ENCODE peak calls at places on chromosomes 7 and 10, in four cellular contexts. B is GM12865, G is stomach, R is A549. M is an unnamed sample.
A peak's percentile ranks its signal among the peaks of the same experiment; 100 is the strongest.

GRCh38 chr7:36945612-36946400 is 221.5 kb upstream of the AOAH start:
- DNase-seq in R (no peak), G (peak; percentile 76), B (no peak), M (no peak)

GRCh38 chr7:74454948-74455804 is 1.5 kb downstream of the GTF2IRD1 start:
- DNase-seq in G (peak; percentile 89), R (no peak), B (no peak), M (no peak)

GRCh38 chr10:4219901-4220300 is 434.9 kb upstream of the KLF6 start:
- DNase-seq in R (no peak), G (no peak), B (no peak), M (no peak)

GRCh38 chr7:21261627-21262564 is 166.0 kb upstream of the SP4 start:
- DNase-seq in R (peak; percentile 16), G (peak; percentile 33), B (peak; percentile 83), M (peak; percentile 15)

GRCh38 chr10:131678613-131679012 is 222.2 kb upstream of the PPP2R2D start:
- DNase-seq in B (no peak), G (no peak), R (no peak), M (no peak)

GRCh38 chr7:111855842-111856227 is 293.5 kb upstream of the IMMP2L start:
- DNase-seq in G (no peak), B (no peak), R (no peak), M (peak; percentile 59)

GRCh38 chr7:158394936-158395335 is 192.7 kb downstream of the PTPRN2 start:
- DNase-seq in R (peak; percentile 75), B (no peak), G (peak; percentile 58), M (no peak)

GRCh38 chr7:101163281-101164070 is 1.9 kb downstream of the VGF start:
- DNase-seq in B (peak; percentile 68), R (no peak), G (no peak), M (no peak)

GRCh38 chr7:134718211-134718875 is 61.1 kb upstream of the CALD1 start:
- DNase-seq in G (no peak), B (no peak), R (no peak), M (no peak)

GRCh38 chr7:78712111-78712510 is 741.4 kb downstream of the MAGI2 start:
- DNase-seq in B (no peak), G (no peak), R (no peak), M (no peak)

GRCh38 chr10:50600286-50600685 is 23.5 kb downstream of the SGMS1 start:
- DNase-seq in G (no peak), B (no peak), R (no peak), M (no peak)

DNA sequence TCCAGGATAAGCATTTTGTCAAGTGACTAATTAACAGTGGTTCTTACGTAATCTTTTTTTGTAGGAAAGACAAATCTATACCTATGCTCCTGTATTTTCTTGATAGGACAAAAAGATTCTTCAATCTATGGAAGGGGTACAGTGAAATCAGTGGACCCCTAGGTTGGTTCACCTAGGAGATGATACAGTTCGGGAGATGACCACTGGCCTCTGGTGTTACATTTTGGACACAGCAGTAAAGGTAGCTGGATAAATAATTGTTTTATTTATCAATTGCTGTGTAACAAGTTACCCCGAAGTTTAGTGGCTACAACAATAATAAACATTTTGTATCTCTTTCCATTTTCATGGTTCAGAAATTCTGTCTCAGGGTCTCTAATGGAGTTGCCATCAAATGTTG is 288.2 kb upstream of the MAGI2 start:
- DNase-seq in R (no peak), G (no peak), B (no peak), M (peak; percentile 12)
- TF ChIP-seq CTCF in R (peak; percentile 40), G (no peak), B (no peak), M (peak; percentile 42)

GRCh38 chr10:29932991-29933390 is 126.4 kb downstream of the JCAD start:
- DNase-seq in R (no peak), B (peak; percentile 29), G (no peak), M (no peak)
- H3K4me3 ChIP-seq in R (no peak overlapping the region), B (no peak overlapping the region), G (no peak overlapping the region), M (no peak overlapping the region)

GRCh38 chr10:91296471-91296870 is 76.0 kb downstream of the PCGF5 start:
- DNase-seq in G (no peak), R (peak; percentile 25), B (peak; percentile 30), M (peak; percentile 23)
- TF ChIP-seq CTCF in G (no peak), R (peak; percentile 37), B (peak; percentile 35), M (peak; percentile 29)

DNA sequence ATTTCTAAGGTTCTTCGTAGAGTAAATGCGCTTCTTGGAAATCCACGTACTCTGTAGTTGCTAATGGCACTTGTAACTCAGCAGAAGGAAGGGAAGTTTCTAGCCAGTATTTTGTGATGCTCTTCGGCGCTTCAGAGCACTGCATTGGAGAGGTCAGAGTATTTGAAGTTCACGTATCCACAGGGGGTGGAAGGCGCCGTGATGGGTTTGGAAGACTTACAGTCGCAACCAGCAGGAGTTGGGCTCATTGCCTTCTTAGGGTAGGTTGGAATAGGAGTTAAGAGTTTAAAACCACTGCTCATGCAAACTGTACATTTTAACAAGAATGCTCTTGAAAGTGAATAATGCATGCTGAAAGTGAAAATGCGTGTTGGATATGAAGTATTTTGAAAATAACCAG is 49.1 kb downstream of the SHH start:
- DNase-seq in G (no peak), R (no peak), B (no peak), M (no peak)
- H3K4me3 ChIP-seq in G (no peak overlapping the region), R (no peak overlapping the region), B (peak overlapping the region; percentile 29), M (no peak overlapping the region)

DNA sequence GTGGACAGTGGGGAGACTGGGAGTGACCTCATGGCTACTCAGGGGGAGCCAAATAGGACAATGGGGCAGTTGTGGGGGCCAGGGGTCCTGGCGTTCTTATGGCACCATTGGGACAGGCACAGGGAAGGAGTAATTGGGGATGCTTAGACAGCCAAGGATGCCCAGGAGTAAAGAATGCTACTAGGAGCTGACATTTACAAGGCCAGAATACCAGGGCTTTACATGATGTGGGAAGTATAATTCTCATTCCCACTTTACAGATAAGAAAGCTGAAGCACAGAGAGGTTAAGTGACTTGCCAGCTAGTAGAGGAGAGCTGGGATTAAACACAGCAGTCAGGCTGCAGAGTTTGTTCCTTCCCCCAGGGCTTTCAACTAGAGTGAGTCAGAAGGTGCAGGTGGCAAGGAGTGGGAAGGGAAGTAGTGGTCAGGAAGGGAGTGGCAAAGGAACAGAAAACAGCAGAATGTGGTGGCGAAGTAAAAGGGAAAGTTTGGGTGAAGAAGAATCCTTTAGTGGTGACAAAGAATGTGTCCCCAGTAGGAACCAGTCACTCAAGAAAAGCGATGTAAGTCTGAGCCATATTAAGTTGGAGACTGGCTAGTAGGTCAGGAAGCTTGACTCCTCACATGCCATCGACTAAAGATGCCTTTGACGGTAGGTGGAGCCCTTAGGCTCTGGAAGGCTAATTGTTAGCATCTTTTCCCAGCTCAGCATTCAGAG is 32.8 kb downstream of the CPVL start:
- DNase-seq in B (peak; percentile 16), G (no peak), R (peak; percentile 15), M (peak; percentile 31)
- TF ChIP-seq CTCF in B (peak; percentile 9), G (no peak), R (peak; percentile 47), M (peak; percentile 33)

GRCh38 chr7:44882899-44883298 is 2.4 kb downstream of the PURB start:
- DNase-seq in B (no peak), G (no peak), R (no peak), M (no peak)
- H3K4me3 ChIP-seq in B (peak overlapping the region; percentile 65), G (no peak overlapping the region), R (peak overlapping the region; percentile 11), M (peak overlapping the region; percentile 85)

DNA sequence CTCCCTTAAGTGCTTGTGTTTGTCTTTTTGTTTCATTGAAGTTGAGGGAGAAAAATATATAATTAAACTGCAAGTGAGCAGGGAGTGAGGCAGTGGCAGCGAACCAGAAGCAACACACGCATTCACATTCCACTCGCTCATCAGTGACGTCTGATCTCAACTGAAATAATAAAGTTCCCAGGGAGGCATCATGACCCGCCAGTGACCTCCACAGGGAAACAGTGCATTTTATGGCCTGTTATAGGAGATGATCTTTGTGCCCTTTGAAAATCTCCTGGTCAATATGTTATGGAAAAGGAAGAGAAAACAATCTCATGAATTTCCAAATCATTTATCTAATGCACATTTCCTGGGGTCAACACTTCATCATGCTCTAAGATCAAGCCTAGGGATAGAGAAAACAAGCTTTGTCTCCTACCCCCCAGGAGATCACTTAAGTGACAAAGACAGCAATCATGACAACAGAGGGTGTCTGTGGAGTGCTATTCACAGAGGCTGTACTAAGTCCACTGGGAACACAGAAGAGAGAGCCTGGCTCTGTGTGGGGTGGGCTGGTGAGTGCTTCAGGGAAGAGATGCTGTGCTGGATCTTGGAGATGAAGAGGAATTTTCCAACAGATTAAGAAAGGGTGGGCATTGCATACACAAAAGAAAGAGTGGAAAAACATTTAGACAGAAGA is 613.7 kb upstream of the IGFBP3 start:
- DNase-seq in R (no peak), B (no peak), G (no peak), M (peak; percentile 55)
- TF ChIP-seq CTCF in R (no peak), B (no peak), G (no peak), M (no peak)

GRCh38 chr7:66181845-66182244 is 23.3 kb upstream of the TPST1 start:
- DNase-seq in B (no peak), R (no peak), G (no peak), M (no peak)

GRCh38 chr7:66181329-66181728 is 23.8 kb upstream of the TPST1 start:
- DNase-seq in G (no peak), R (no peak), B (no peak), M (peak; percentile 19)

GRCh38 chr7:66185680-66186187 is 19.4 kb upstream of the TPST1 start:
- DNase-seq in G (no peak), B (no peak), R (no peak), M (no peak)

GRCh38 chr7:66183700-66184099 is 21.4 kb upstream of the TPST1 start:
- DNase-seq in G (no peak), R (no peak), B (no peak), M (peak; percentile 96)

DNA sequence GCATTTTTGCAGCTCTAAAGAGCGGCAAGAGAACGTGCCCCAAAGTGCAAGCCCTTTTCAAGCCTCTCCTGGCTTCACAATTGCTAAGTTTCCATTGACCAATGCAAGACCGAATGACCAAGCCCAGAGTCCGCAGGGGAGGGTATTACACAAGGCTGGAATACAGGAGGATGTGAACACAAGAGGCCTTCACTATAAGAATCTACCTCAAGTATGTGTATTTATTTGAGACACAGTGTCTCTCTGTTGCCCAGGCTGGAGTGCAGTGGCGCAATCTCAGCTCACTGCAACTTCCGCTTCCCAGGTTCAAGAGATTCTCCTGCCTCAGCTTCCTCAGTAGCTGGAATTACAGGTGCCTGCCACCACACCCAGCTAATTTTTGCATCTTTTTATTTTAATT is 22.2 kb upstream of the TPST1 start:
- DNase-seq in R (no peak), B (no peak), G (no peak), M (no peak)
- H3K4me3 ChIP-seq in R (no peak overlapping the region), B (no peak overlapping the region), G (no peak overlapping the region), M (no peak overlapping the region)

M was measured in fibroblast of the aortic adventitia.